ENCODE peak calls at places on chromosomes 1 and 21, in five cellular contexts. S, J, F, D and B are unnamed samples.
A peak's percentile ranks its signal among the peaks of the same experiment; 100 is the strongest.

GRCh38 chr1:110556471-110556807 is 37.5 kb upstream of the KCNA10 start:
- DNase-seq in S (no peak), J (no peak), F (no peak), D (no peak), B (no peak)

GRCh38 chr1:150548632-150549495 is at the start of gene ADAMTSL4:
- DNase-seq in S (peak; percentile 68), J (peak; percentile 66), F (peak; percentile 38), D (no peak), B (peak; percentile 87)

GRCh38 chr1:2554621-2555387 is 1.4 kb upstream of the TNFRSF14 start:
- DNase-seq in S (peak; percentile 49), J (peak; percentile 74), F (peak; percentile 70), D (no peak), B (peak; percentile 40)

GRCh38 chr1:164739189-164739588 is 180.2 kb downstream of the PBX1 start:
- DNase-seq in S (no peak), J (no peak), F (no peak), D (no peak), B (no peak)

GRCh38 chr1:84957956-84958355 is 39.0 kb downstream of the MCOLN2 start:
- DNase-seq in S (no peak), J (no peak), F (no peak), D (no peak), B (no peak)

GRCh38 chr1:21334214-21335087 is 44.2 kb upstream of the ECE1 start:
- DNase-seq in S (peak; percentile 83), J (peak; percentile 95), F (peak; percentile 88), D (no peak), B (peak; percentile 56)

GRCh38 chr1:157862114-157863070 is 20.8 kb upstream of the CD5L start:
- DNase-seq in S (no peak), J (no peak), F (peak; percentile 46), D (peak; percentile 4), B (no peak)

GRCh38 chr1:201756411-201756810 is 72.5 kb upstream of the IPO9 start:
- DNase-seq in S (no peak), J (no peak), F (no peak), D (peak; percentile 29), B (peak; percentile 70)

GRCh38 chr1:117828206-117828605 is 101.2 kb downstream of the GDAP2 start:
- DNase-seq in S (peak; percentile 21), J (no peak), F (no peak), D (no peak), B (peak; percentile 63)

GRCh38 chr1:74650561-74650960 is 23.0 kb downstream of the ERICH3 start:
- DNase-seq in S (no peak), J (no peak), F (no peak), D (no peak), B (no peak)

GRCh38 chr21:46436586-46436985 is 22.1 kb upstream of the DIP2A start:
- DNase-seq in S (no peak), J (no peak), F (no peak), D (no peak), B (no peak)

GRCh38 chr1:156074661-156075060 is 7.6 kb downstream of the MEX3A start:
- DNase-seq in S (no peak), J (no peak), F (no peak), D (no peak), B (no peak)

GRCh38 chr1:217889401-217889800 is 258.3 kb downstream of the SPATA17 start:
- DNase-seq in S (no peak), J (no peak), F (no peak), D (no peak), B (peak; percentile 49)

GRCh38 chr1:238457610-238458009 is 566.9 kb upstream of the ZP4 start:
- DNase-seq in S (no peak), J (no peak), F (no peak), D (no peak), B (no peak)

GRCh38 chr1:118081387-118081786 is 103.6 kb downstream of the SPAG17 start:
- DNase-seq in S (no peak), J (peak; percentile 52), F (no peak), D (no peak), B (no peak)

GRCh38 chr1:30744060-30744756 is 13.4 kb downstream of the LAPTM5 start:
- DNase-seq in S (no peak), J (peak; percentile 89), F (peak; percentile 50), D (no peak), B (no peak)

GRCh38 chr1:179754031-179754624 is 11.0 kb downstream of the FAM163A start:
- DNase-seq in S (no peak), J (no peak), F (no peak), D (no peak), B (peak; percentile 94)

GRCh38 chr1:93629101-93630059 is 52.3 kb downstream of the BCAR3 start:
- DNase-seq in S (peak; percentile 30), J (peak; percentile 76), F (peak; percentile 83), D (no peak), B (peak; percentile 88)

GRCh38 chr1:41804176-41804575 is 114.5 kb downstream of the HIVEP3 start:
- DNase-seq in S (no peak), J (peak; percentile 65), F (peak; percentile 27), D (no peak), B (no peak)

GRCh38 chr1:230807029-230807428 is 59.8 kb downstream of the CAPN9 start:
- DNase-seq in S (no peak), J (no peak), F (no peak), D (no peak), B (no peak)

GRCh38 chr1:21644348-21644747 is 24.8 kb downstream of the RAP1GAP start:
- DNase-seq in S (no peak), J (no peak), F (no peak), D (no peak), B (no peak)

GRCh38 chr1:47507921-47508894 is 70.4 kb downstream of the FOXD2 start:
- DNase-seq in S (peak; percentile 42), J (no peak), F (no peak), D (no peak), B (peak; percentile 62)

GRCh38 chr1:112529301-112529700 is 20.5 kb downstream of the WNT2B start:
- DNase-seq in S (no peak), J (no peak), F (no peak), D (no peak), B (no peak)

GRCh38 chr21:41478319-41479177 is 29.4 kb downstream of the TMPRSS2 start:
- DNase-seq in S (no peak), J (peak; percentile 49), F (no peak), D (no peak), B (peak; percentile 22)

GRCh38 chr1:23027352-23027907 is 8.2 kb downstream of the KDM1A start:
- DNase-seq in S (no peak), J (no peak), F (no peak), D (no peak), B (no peak)
- H3K4me3 ChIP-seq in S (no peak overlapping the region), J (no peak overlapping the region), F (no peak overlapping the region), D (no peak overlapping the region), B (no peak overlapping the region)

GRCh38 chr1:241637604-241638003 is 2.6 kb downstream of the CHML start:
- DNase-seq in S (no peak), J (no peak), F (no peak), D (no peak), B (no peak)

GRCh38 chr1:241635556-241636179 is 4.5 kb downstream of the CHML start:
- DNase-seq in S (no peak), J (peak; percentile 23), F (peak; percentile 31), D (no peak), B (no peak)

GRCh38 chr1:241638091-241638682 is 2.0 kb downstream of the CHML start:
- DNase-seq in S (no peak), J (no peak), F (no peak), D (no peak), B (no peak)

GRCh38 chr1:241636291-241636690 is 3.9 kb downstream of the CHML start:
- DNase-seq in S (no peak), J (no peak), F (no peak), D (no peak), B (no peak)

GRCh38 chr1:241637046-241637590 is 3.1 kb downstream of the CHML start:
- DNase-seq in S (no peak), J (no peak), F (no peak), D (no peak), B (peak; percentile 31)
- H3K4me3 ChIP-seq in S (no peak overlapping the region), J (no peak overlapping the region), F (no peak overlapping the region), D (no peak overlapping the region), B (no peak overlapping the region)

GRCh38 chr21:15731243-15731613 is 1.4 kb downstream of the USP25 start:
- DNase-seq in S (no peak), J (peak; percentile 11), F (peak; percentile 13), D (no peak), B (no peak)

GRCh38 chr21:15730484-15731242 is 881 bp downstream of the USP25 start:
- DNase-seq in S (no peak), J (peak; percentile 25), F (peak; percentile 28), D (no peak), B (no peak)

GRCh38 chr21:15732290-15732995 is 2.7 kb downstream of the USP25 start:
- DNase-seq in S (no peak), J (peak; percentile 81), F (peak; percentile 76), D (no peak), B (no peak)

GRCh38 chr21:15732996-15733329 is 3.2 kb downstream of the USP25 start:
- DNase-seq in S (no peak), J (no peak), F (no peak), D (no peak), B (no peak)

GRCh38 chr21:15735409-15735808 is 5.6 kb downstream of the USP25 start:
- DNase-seq in S (no peak), J (no peak), F (no peak), D (no peak), B (no peak)
- H3K4me3 ChIP-seq in S (no peak overlapping the region), J (no peak overlapping the region), F (no peak overlapping the region), D (no peak overlapping the region), B (no peak overlapping the region)

DNA sequence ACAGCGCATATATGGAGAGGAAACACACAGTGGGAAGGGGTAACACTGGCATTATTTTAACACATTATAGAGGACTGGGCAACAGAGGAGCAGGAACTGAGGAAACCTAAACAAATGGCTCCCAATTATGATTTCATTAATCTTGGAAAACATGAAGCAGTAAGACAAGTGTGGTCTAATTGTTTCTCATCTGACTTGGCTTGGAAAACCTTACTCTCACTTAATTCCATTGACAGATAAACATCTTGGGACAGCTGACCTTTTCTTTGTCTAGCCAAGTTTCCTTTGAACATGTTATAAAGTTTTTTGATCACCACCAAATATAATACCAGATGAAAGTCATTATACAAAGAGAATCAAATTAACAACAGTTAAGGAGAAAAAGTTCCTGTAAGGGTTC is 50.2 kb downstream of the ALG14 start:
- DNase-seq in S (no peak), J (no peak), F (no peak), D (no peak), B (no peak)
- H3K4me3 ChIP-seq in S (no peak overlapping the region), J (no peak overlapping the region), F (no peak overlapping the region), D (no peak overlapping the region), B (no peak overlapping the region)

GRCh38 chr1:210940081-210940617 is 193.8 kb downstream of the KCNH1 start:
- DNase-seq in S (no peak), J (no peak), F (no peak), D (no peak), B (no peak)

GRCh38 chr1:210937846-210938245 is 196.1 kb downstream of the KCNH1 start:
- DNase-seq in S (no peak), J (no peak), F (no peak), D (no peak), B (no peak)

GRCh38 chr1:210932104-210932503 is 201.8 kb downstream of the KCNH1 start:
- DNase-seq in S (no peak), J (no peak), F (no peak), D (no peak), B (no peak)

GRCh38 chr1:210938416-210938925 is 195.5 kb downstream of the KCNH1 start:
- DNase-seq in S (no peak), J (no peak), F (no peak), D (no peak), B (no peak)

GRCh38 chr1:210935905-210936304 is 198.0 kb downstream of the KCNH1 start:
- DNase-seq in S (no peak), J (no peak), F (no peak), D (no peak), B (no peak)
- H3K4me3 ChIP-seq in S (no peak overlapping the region), J (no peak overlapping the region), F (no peak overlapping the region), D (no peak overlapping the region), B (no peak overlapping the region)

GRCh38 chr21:18144341-18144740 is 100.3 kb upstream of the CHODL start:
- DNase-seq in S (no peak), J (no peak), F (no peak), D (no peak), B (no peak)
- H3K4me3 ChIP-seq in S (no peak overlapping the region), J (no peak overlapping the region), F (no peak overlapping the region), D (no peak overlapping the region), B (no peak overlapping the region)